ENCODE peak calls at places on chromosome 1, in nine cellular contexts. W, N, H, R, L, M, Z, T and O are unnamed samples.

GRCh38 chr1:111570781-111571181 is 48.8 kb upstream of the RAP1A start:
- DNase-seq in W (peak), N (peak), H (peak), R (peak), L (no peak), M (no peak), Z (no peak), T (peak), O (no peak)

GRCh38 chr1:220528049-220528678 is at the start of gene MARK1:
- DNase-seq in W (no peak), N (peak), H (no peak), R (no peak), L (peak), M (peak), Z (peak), T (peak), O (peak)

GRCh38 chr1:4318720-4319119 is 335.7 kb upstream of the AJAP1 start:
- DNase-seq in W (no peak), N (no peak), H (no peak), R (no peak), L (no peak), M (no peak), Z (peak), T (no peak), O (no peak)

GRCh38 chr1:61141288-61142044 is 59.1 kb downstream of the NFIA start:
- DNase-seq in W (no peak), N (no peak), H (no peak), R (no peak), L (no peak), M (peak), Z (no peak), T (peak), O (no peak)

GRCh38 chr1:113941245-113941559 is 12.1 kb downstream of the HIPK1 start:
- DNase-seq in W (no peak), N (no peak), H (no peak), R (no peak), L (no peak), M (no peak), Z (no peak), T (no peak), O (no peak)

GRCh38 chr1:228084325-228084724 is 1.8 kb downstream of the ARF1 start:
- DNase-seq in W (no peak), N (no peak), H (no peak), R (no peak), L (no peak), M (peak), Z (no peak), T (peak), O (no peak)

GRCh38 chr1:24643362-24644346 is 552 bp downstream of the SRRM1 start:
- DNase-seq in W (peak), N (no peak), H (no peak), R (no peak), L (peak), M (no peak), Z (peak), T (peak), O (peak)

GRCh38 chr1:30446100-30446499 is 277.3 kb downstream of the MATN1 start:
- DNase-seq in W (no peak), N (no peak), H (no peak), R (no peak), L (no peak), M (no peak), Z (peak), T (no peak), O (no peak)

GRCh38 chr1:94607398-94607797 is 65.8 kb upstream of the F3 start:
- DNase-seq in W (no peak), N (no peak), H (no peak), R (no peak), L (no peak), M (no peak), Z (no peak), T (peak), O (no peak)

GRCh38 chr1:199302554-199302953 is 663.7 kb downstream of the PTPRC start:
- DNase-seq in W (no peak), N (no peak), H (no peak), R (no peak), L (no peak), M (peak), Z (no peak), T (peak), O (no peak)

GRCh38 chr1:221169447-221169889 is 290.2 kb downstream of the HLX start:
- DNase-seq in W (no peak), N (peak), H (no peak), R (no peak), L (peak), M (peak), Z (no peak), T (peak), O (no peak)

GRCh38 chr1:147840909-147841308 is 61.7 kb upstream of the GJA8 start:
- DNase-seq in W (peak), N (no peak), H (no peak), R (no peak), L (no peak), M (no peak), Z (no peak), T (no peak), O (peak)

GRCh38 chr1:246809473-246809872 is 85.3 kb downstream of the SCCPDH start:
- DNase-seq in W (no peak), N (no peak), H (no peak), R (no peak), L (no peak), M (no peak), Z (no peak), T (no peak), O (no peak)

GRCh38 chr1:6447818-6448748 is 17.9 kb downstream of the TNFRSF25 start:
- DNase-seq in W (peak), N (no peak), H (no peak), R (peak), L (peak), M (no peak), Z (no peak), T (peak), O (no peak)

GRCh38 chr1:29379438-29380073 is 143.2 kb downstream of the PTPRU start:
- DNase-seq in W (no peak), N (no peak), H (no peak), R (no peak), L (peak), M (peak), Z (no peak), T (peak), O (no peak)

GRCh38 chr1:26582836-26583460 is 53.4 kb downstream of the RPS6KA1 start:
- DNase-seq in W (peak), N (no peak), H (no peak), R (no peak), L (no peak), M (peak), Z (peak), T (peak), O (no peak)

GRCh38 chr1:22903113-22903512 is 69.6 kb downstream of the LACTBL1 start:
- DNase-seq in W (no peak), N (no peak), H (no peak), R (no peak), L (no peak), M (peak), Z (no peak), T (peak), O (no peak)

GRCh38 chr1:85406887-85407593 is 57.9 kb downstream of the DDAH1 start:
- DNase-seq in W (no peak), N (peak), H (no peak), R (no peak), L (no peak), M (peak), Z (no peak), T (peak), O (no peak)

GRCh38 chr1:117046781-117047180 is 13.3 kb upstream of the TTF2 start:
- DNase-seq in W (no peak), N (no peak), H (no peak), R (no peak), L (no peak), M (no peak), Z (no peak), T (no peak), O (no peak)

GRCh38 chr1:98975113-98975512 is 29.5 kb downstream of the PLPPR5 start:
- DNase-seq in W (no peak), N (no peak), H (no peak), R (no peak), L (no peak), M (no peak), Z (no peak), T (peak), O (no peak)

GRCh38 chr1:87478231-87478630 is 149.6 kb downstream of the LMO4 start:
- DNase-seq in W (no peak), N (peak), H (no peak), R (no peak), L (peak), M (peak), Z (no peak), T (peak), O (no peak)

GRCh38 chr1:164771568-164772350 is 212.8 kb downstream of the PBX1 start:
- DNase-seq in W (no peak), N (no peak), H (no peak), R (no peak), L (no peak), M (peak), Z (no peak), T (peak), O (no peak)

GRCh38 chr1:197526736-197527371 is 248.4 kb downstream of the DENND1B start:
- DNase-seq in W (no peak), N (no peak), H (peak), R (no peak), L (peak), M (peak), Z (no peak), T (peak), O (no peak)

GRCh38 chr1:183093821-183094287 is 70.6 kb downstream of the LAMC1 start:
- DNase-seq in W (no peak), N (no peak), H (no peak), R (no peak), L (no peak), M (peak), Z (no peak), T (peak), O (no peak)

GRCh38 chr1:21610027-21610426 is 59.1 kb downstream of the RAP1GAP start:
- DNase-seq in W (no peak), N (no peak), H (no peak), R (no peak), L (no peak), M (no peak), Z (no peak), T (no peak), O (no peak)